ENCODE peak calls at places on chromosomes 13 and 19, in seven cellular contexts. One of them, this sample, is unnamed.

GRCh38 chr19:13958043-13958442 is 5.7 kb downstream of the DCAF15 start:
- DNase-seq in substantia nigra: no peak
- DNase-seq in activated gamma-delta T cell: no peak
- DNase-seq in activated T-helper 9 cell treated with anti-CD3 and anti-CD28 coated beads, Interleukin-2, amount 50 U/mL, for 16 hours: no peak
- DNase-seq in NCI-H510A treated with DMSO at 0.1 percent for 48 hours: no peak
- DNase-seq in activated CD8-positive, alpha-beta memory T cell treated with anti-CD3 and anti-CD28 coated beads, Interleukin-2, amount 10 ng/mL, durations not matched to agents 7 days and 5 days: no peak
- DNase-seq in tibial artery: no peak
- DNase-seq in this sample: no peak

GRCh38 chr19:50702158-50702869 is 17.3 kb downstream of the SHANK1 start:
- DNase-seq in substantia nigra: no peak
- DNase-seq in activated gamma-delta T cell: no peak
- DNase-seq in activated T-helper 9 cell treated with anti-CD3 and anti-CD28 coated beads, Interleukin-2, amount 50 U/mL, for 16 hours: no peak
- DNase-seq in NCI-H510A treated with DMSO at 0.1 percent for 48 hours: no peak
- DNase-seq in activated CD8-positive, alpha-beta memory T cell treated with anti-CD3 and anti-CD28 coated beads, Interleukin-2, amount 10 ng/mL, durations not matched to agents 7 days and 5 days: no peak
- DNase-seq in tibial artery: no peak
- DNase-seq in this sample: no peak

GRCh38 chr13:84658881-84659661 is 776.8 kb upstream of the SLITRK1 start:
- DNase-seq in substantia nigra: no peak
- DNase-seq in activated gamma-delta T cell: no peak
- DNase-seq in activated T-helper 9 cell treated with anti-CD3 and anti-CD28 coated beads, Interleukin-2, amount 50 U/mL, for 16 hours: no peak
- DNase-seq in NCI-H510A treated with DMSO at 0.1 percent for 48 hours: no peak
- DNase-seq in activated CD8-positive, alpha-beta memory T cell treated with anti-CD3 and anti-CD28 coated beads, Interleukin-2, amount 10 ng/mL, durations not matched to agents 7 days and 5 days: no peak
- DNase-seq in tibial artery: no peak
- DNase-seq in this sample: no peak

GRCh38 chr19:7295912-7296486 is 1.8 kb upstream of the INSR start:
- DNase-seq in substantia nigra: no peak
- DNase-seq in activated gamma-delta T cell: no peak
- DNase-seq in activated T-helper 9 cell treated with anti-CD3 and anti-CD28 coated beads, Interleukin-2, amount 50 U/mL, for 16 hours: no peak
- DNase-seq in NCI-H510A treated with DMSO at 0.1 percent for 48 hours: no peak
- DNase-seq in activated CD8-positive, alpha-beta memory T cell treated with anti-CD3 and anti-CD28 coated beads, Interleukin-2, amount 10 ng/mL, durations not matched to agents 7 days and 5 days: no peak
- DNase-seq in tibial artery: no peak
- DNase-seq in this sample: no peak

GRCh38 chr19:33684550-33685303 is 63.0 kb downstream of the CHST8 start:
- DNase-seq in substantia nigra: no peak
- DNase-seq in activated gamma-delta T cell: no peak
- DNase-seq in activated T-helper 9 cell treated with anti-CD3 and anti-CD28 coated beads, Interleukin-2, amount 50 U/mL, for 16 hours: no peak
- DNase-seq in NCI-H510A treated with DMSO at 0.1 percent for 48 hours: no peak
- DNase-seq in activated CD8-positive, alpha-beta memory T cell treated with anti-CD3 and anti-CD28 coated beads, Interleukin-2, amount 10 ng/mL, durations not matched to agents 7 days and 5 days: no peak
- DNase-seq in tibial artery: no peak
- DNase-seq in this sample: no peak

GRCh38 chr13:97387487-97388353 is 46.2 kb upstream of the RAP2A start:
- DNase-seq in substantia nigra: no peak
- DNase-seq in activated gamma-delta T cell: no peak
- DNase-seq in activated T-helper 9 cell treated with anti-CD3 and anti-CD28 coated beads, Interleukin-2, amount 50 U/mL, for 16 hours: no peak
- DNase-seq in NCI-H510A treated with DMSO at 0.1 percent for 48 hours: no peak
- DNase-seq in activated CD8-positive, alpha-beta memory T cell treated with anti-CD3 and anti-CD28 coated beads, Interleukin-2, amount 10 ng/mL, durations not matched to agents 7 days and 5 days: no peak
- DNase-seq in tibial artery: no peak
- DNase-seq in this sample: no peak

GRCh38 chr19:49415810-49416200 is 7.4 kb downstream of the PTH2 start:
- DNase-seq in substantia nigra: no peak
- DNase-seq in activated gamma-delta T cell: no peak
- DNase-seq in activated T-helper 9 cell treated with anti-CD3 and anti-CD28 coated beads, Interleukin-2, amount 50 U/mL, for 16 hours: no peak
- DNase-seq in NCI-H510A treated with DMSO at 0.1 percent for 48 hours: no peak
- DNase-seq in activated CD8-positive, alpha-beta memory T cell treated with anti-CD3 and anti-CD28 coated beads, Interleukin-2, amount 10 ng/mL, durations not matched to agents 7 days and 5 days: no peak
- DNase-seq in tibial artery: no peak
- DNase-seq in this sample: no peak

GRCh38 chr19:33797821-33798633 is 1.4 kb downstream of the KCTD15 start:
- DNase-seq in substantia nigra: no peak
- DNase-seq in activated gamma-delta T cell: no peak
- DNase-seq in activated T-helper 9 cell treated with anti-CD3 and anti-CD28 coated beads, Interleukin-2, amount 50 U/mL, for 16 hours: no peak
- DNase-seq in NCI-H510A treated with DMSO at 0.1 percent for 48 hours: peak
- DNase-seq in activated CD8-positive, alpha-beta memory T cell treated with anti-CD3 and anti-CD28 coated beads, Interleukin-2, amount 10 ng/mL, durations not matched to agents 7 days and 5 days: no peak
- DNase-seq in tibial artery: peak
- DNase-seq in this sample: no peak